ENCODE peak calls at places on chromosomes 4 and X, in five cellular contexts. J is AG04450, B is GM10248, R is endothelial cell of umbilical vein, M is fibroblast of mammary gland. F is an unnamed sample.

GRCh38 chr4:81523672-81524436 is 52.1 kb upstream of the RASGEF1B start:
- DNase-seq in J (no peak), B (no peak), R (no peak), M (no peak), F (no peak)

GRCh38 chrX:39850630-39851152 is 247.1 kb downstream of the BCOR start:
- DNase-seq in J (peak), B (no peak), R (no peak), M (peak), F (no peak)

GRCh38 chr4:158624889-158625478 is 46.7 kb downstream of the C4orf46 start:
- DNase-seq in J (peak), B (peak), R (peak), M (peak), F (peak)

GRCh38 chr4:73404457-73404856 is 370 bp downstream of the ALB start:
- DNase-seq in J (no peak), B (no peak), R (no peak), M (no peak), F (no peak)

GRCh38 chr4:171648926-171649325 is 164.3 kb upstream of the GALNTL6 start:
- DNase-seq in J (no peak), B (no peak), R (no peak), M (no peak), F (no peak)

GRCh38 chr4:101393256-101393655 is 45.9 kb upstream of the PPP3CA start:
- DNase-seq in J (no peak), B (no peak), R (no peak), M (peak), F (peak)

GRCh38 chrX:68175569-68175968 is 257.7 kb downstream of the OPHN1 start:
- DNase-seq in J (no peak), B (no peak), R (no peak), M (peak), F (no peak)

GRCh38 chr4:37628977-37629609 is 57.1 kb downstream of the RELL1 start:
- DNase-seq in J (peak), B (no peak), R (peak), M (peak), F (peak)

GRCh38 chrX:54171527-54171926 is 11.5 kb downstream of the FAM120C start:
- DNase-seq in J (no peak), B (no peak), R (no peak), M (peak), F (no peak)

GRCh38 chr4:19130836-19131235 is 1109.3 kb upstream of the LCORL start:
- DNase-seq in J (peak), B (no peak), R (no peak), M (peak), F (peak)

GRCh38 chr4:100462206-100462605 is 55.6 kb downstream of the EMCN start:
- DNase-seq in J (no peak), B (no peak), R (no peak), M (peak), F (no peak)

GRCh38 chr4:121277194-121278105 is 103.4 kb downstream of the QRFPR start:
- DNase-seq in J (no peak), B (no peak), R (no peak), M (peak), F (no peak)

GRCh38 chrX:9153299-9153698 is 119.4 kb upstream of the FAM9B start:
- DNase-seq in J (no peak), B (no peak), R (peak), M (peak), F (peak)

GRCh38 chr4:41409095-41409494 is 128.9 kb upstream of the LIMCH1 start:
- DNase-seq in J (no peak), B (no peak), R (no peak), M (no peak), F (no peak)

GRCh38 chrX:71629467-71629866 is 11.2 kb upstream of the CXCR3 start:
- DNase-seq in J (no peak), B (no peak), R (no peak), M (no peak), F (no peak)

GRCh38 chr4:1246111-1246881 is 2.6 kb downstream of the CTBP1 start:
- DNase-seq in J (no peak), B (no peak), R (no peak), M (no peak), F (no peak)

GRCh38 chr4:52545099-52546069 is 113.7 kb downstream of the USP46 start:
- DNase-seq in J (peak), B (peak), R (peak), M (peak), F (no peak)

DNA sequence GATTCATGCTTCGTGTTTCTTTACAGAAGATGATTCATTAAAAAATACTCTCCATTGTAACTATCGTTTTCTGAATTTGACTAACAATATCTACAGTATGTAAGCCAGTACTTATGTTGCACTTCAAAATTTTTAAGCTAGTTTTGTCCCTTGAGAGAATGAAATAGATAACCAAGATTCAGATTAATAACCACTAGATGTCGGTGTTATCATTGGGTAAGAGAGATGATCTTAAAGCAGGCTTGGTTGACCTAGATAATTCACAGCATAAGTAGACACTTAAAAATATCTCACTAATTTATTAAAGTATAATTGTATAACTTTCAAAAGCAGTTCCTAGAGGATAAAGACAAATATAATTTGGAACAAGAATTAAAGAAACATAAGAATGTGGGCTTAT is 430.9 kb downstream of the C4orf33 start:
- DNase-seq in J (no peak), B (no peak), R (peak), M (peak), F (no peak)
- TF ChIP-seq CTCF in J (no peak), B (no peak), R (no peak), M (peak), F (no peak)

DNA sequence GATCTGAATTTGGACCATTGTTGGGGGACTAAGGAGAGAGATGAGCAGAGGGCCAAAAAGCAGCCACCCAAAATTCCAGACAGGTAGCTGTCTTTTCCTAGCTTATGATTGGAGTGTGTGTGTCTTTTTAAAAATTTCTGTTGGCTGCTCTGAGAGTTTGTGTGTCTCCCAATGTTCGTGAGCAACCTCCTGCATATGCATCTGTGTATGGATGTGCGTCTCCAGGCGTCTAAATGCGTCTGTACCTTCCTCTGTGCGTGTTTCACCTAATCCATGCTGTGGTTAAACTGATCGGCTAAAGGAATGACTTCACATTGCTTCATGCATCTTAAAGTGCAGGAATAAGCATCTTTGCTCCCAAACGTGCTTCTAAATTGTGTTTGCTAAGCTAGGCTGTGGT is 65.5 kb upstream of the LAS1L start:
- DNase-seq in J (no peak), B (no peak), R (no peak), M (no peak), F (no peak)
- TF ChIP-seq CTCF in J (no peak), B (no peak), R (no peak), M (no peak), F (no peak)

GRCh38 chr4:96784336-96784735 is 944.4 kb downstream of the PDHA2 start:
- DNase-seq in J (no peak), B (no peak), R (no peak), M (no peak), F (no peak)
- TF ChIP-seq CTCF in J (no peak), B (no peak), R (no peak), M (no peak), F (no peak)

GRCh38 chr4:185066179-185066578 is 47.9 kb downstream of the HELT start:
- DNase-seq in J (no peak), B (no peak), R (no peak), M (no peak), F (no peak)

GRCh38 chr4:185071412-185071811 is 53.1 kb downstream of the HELT start:
- DNase-seq in J (no peak), B (no peak), R (no peak), M (peak), F (no peak)

DNA sequence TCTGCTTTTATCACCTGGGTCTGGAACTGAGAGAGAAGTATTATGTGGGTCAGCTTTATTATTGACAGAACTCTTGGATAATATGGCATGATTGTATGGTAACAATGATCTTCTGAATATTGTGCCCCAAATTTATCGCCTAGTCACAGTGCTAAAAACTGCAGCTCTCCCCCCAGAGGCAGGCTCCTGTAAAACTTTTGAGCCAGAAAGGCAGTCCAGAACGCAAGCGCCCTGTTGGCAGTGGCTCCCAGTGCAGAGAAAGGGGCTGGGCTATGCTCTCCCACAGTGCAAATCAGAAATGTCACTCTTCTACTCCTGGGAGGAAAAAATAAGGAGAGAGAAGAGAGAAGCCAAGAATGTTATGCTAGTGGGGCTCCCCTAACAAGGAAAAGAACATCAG is 50.5 kb downstream of the HELT start:
- DNase-seq in J (no peak), B (no peak), R (no peak), M (no peak), F (no peak)
- TF ChIP-seq CTCF in J (no peak), B (no peak), R (no peak), M (no peak), F (no peak)